ENCODE peak calls at places on chromosomes 3 and 15, in nine cellular contexts. Q is GM12891, I is COR-L47, Z is HTR-8/SVneo, J is natural killer cell, N is psoas muscle, U is Peyer's patch, R is NCI-H1417, G is NCI-H1105 treated with DMSO at 0.1 percent for 48 hours. D is an unnamed sample.
A peak's percentile ranks its signal among the peaks of the same experiment; 100 is the strongest.

GRCh38 chr3:190299969-190300368 is 22.3 kb downstream of the CLDN1 start:
- DNase-seq in U (no peak), I (no peak), Z (no peak), Q (no peak), G (no peak), R (no peak), N (no peak), J (no peak), D (no peak)

GRCh38 chr15:62847900-62848489 is 194.6 kb upstream of the TPM1 start:
- DNase-seq in Z (peak; percentile 62), N (peak; percentile 86), U (peak; percentile 83), J (peak; percentile 21), G (no peak), I (peak; percentile 39), Q (peak; percentile 32), R (peak; percentile 30), D (peak; percentile 53)

GRCh38 chr15:85718271-85718971 is 76.3 kb downstream of the KLHL25 start:
- DNase-seq in N (no peak), J (no peak), Z (no peak), Q (no peak), U (no peak), R (no peak), I (no peak), G (no peak), D (no peak)

GRCh38 chr3:185733980-185734724 is 90.7 kb downstream of the IGF2BP2 start:
- DNase-seq in U (peak; percentile 74), R (peak; percentile 87), G (peak; percentile 89), Z (peak; percentile 73), I (peak; percentile 61), J (no peak), N (no peak), Q (no peak), D (peak; percentile 84)

GRCh38 chr3:114178770-114179368 is at the start of gene DRD3:
- DNase-seq in G (no peak), R (no peak), Q (no peak), I (no peak), N (no peak), J (no peak), Z (no peak), U (no peak), D (peak; percentile 31)

GRCh38 chr3:61141697-61142096 is 109.6 kb downstream of the FHIT start:
- DNase-seq in N (no peak), U (no peak), R (no peak), Z (no peak), Q (no peak), J (no peak), I (no peak), G (no peak), D (no peak)

GRCh38 chr3:36944012-36944640 is 728 bp downstream of the TRANK1 start:
- DNase-seq in N (peak; percentile 74), R (peak; percentile 84), U (peak; percentile 73), Z (no peak), I (peak; percentile 20), J (peak; percentile 44), Q (peak; percentile 57), G (peak; percentile 28), D (peak; percentile 57)

GRCh38 chr3:100169186-100169585 is 54.9 kb upstream of the FILIP1L start:
- DNase-seq in R (peak; percentile 25), U (no peak), I (peak; percentile 21), Z (no peak), N (no peak), J (no peak), G (peak; percentile 4), Q (no peak), D (no peak)

GRCh38 chr3:73509812-73510211 is 114.9 kb downstream of the PDZRN3 start:
- DNase-seq in I (no peak), U (no peak), J (no peak), Z (no peak), R (no peak), Q (no peak), G (no peak), N (no peak), D (peak; percentile 51)

GRCh38 chr15:41561104-41561776 is 2.2 kb downstream of the TYRO3 start:
- DNase-seq in G (no peak), Q (no peak), Z (no peak), R (no peak), J (no peak), N (peak; percentile 40), U (no peak), I (no peak), D (no peak)

GRCh38 chr3:72379500-72380187 is 468.6 kb downstream of the SHQ1 start:
- DNase-seq in G (no peak), N (no peak), I (no peak), Z (no peak), R (peak; percentile 9), J (no peak), U (no peak), Q (no peak), D (peak; percentile 47)

GRCh38 chr15:63156708-63157065 is 590 bp downstream of the RPS27L start:
- DNase-seq in U (peak; percentile 79), R (no peak), N (no peak), Q (no peak), Z (no peak), I (no peak), J (no peak), G (peak; percentile 66), D (peak; percentile 46)

GRCh38 chr3:139421034-139421433 is 31.6 kb upstream of the COPB2 start:
- DNase-seq in J (no peak), R (no peak), I (peak; percentile 28), U (no peak), Z (no peak), G (peak; percentile 48), N (no peak), Q (no peak), D (no peak)

GRCh38 chr15:21267686-21268395 is 172.5 kb downstream of the POTEB3 start:
- DNase-seq in Z (no peak), I (no peak), R (no peak), Q (no peak), U (no peak), J (no peak), N (no peak), G (no peak), D (no peak)

GRCh38 chr3:123419156-123419849 is 29.6 kb downstream of the ADCY5 start:
- DNase-seq in I (no peak), U (no peak), Q (no peak), R (no peak), N (no peak), G (no peak), Z (no peak), J (no peak), D (no peak)

GRCh38 chr15:68700395-68701123 is 120.1 kb downstream of the ANP32A start:
- DNase-seq in J (no peak), U (no peak), R (peak; percentile 92), Z (no peak), N (peak; percentile 83), Q (no peak), G (peak; percentile 21), I (peak; percentile 73), D (peak; percentile 59)

GRCh38 chr3:34669490-34669889 is 871.1 kb downstream of the PDCD6IP start:
- DNase-seq in G (no peak), I (no peak), Q (no peak), Z (no peak), R (no peak), J (no peak), N (no peak), U (no peak), D (no peak)

GRCh38 chr3:52193059-52193458 is 4.9 kb upstream of the ALAS1 start:
- DNase-seq in Q (no peak), J (no peak), N (peak; percentile 89), R (no peak), Z (peak; percentile 75), G (no peak), U (peak; percentile 87), I (no peak), D (peak; percentile 70)

GRCh38 chr3:42213417-42213816 is 52.6 kb downstream of the CCK start:
- DNase-seq in Z (no peak), I (no peak), Q (peak; percentile 32), G (no peak), J (no peak), R (no peak), U (peak; percentile 79), N (no peak), D (no peak)

GRCh38 chr15:29800441-29801366 is 21.6 kb downstream of the TJP1 start:
- DNase-seq in G (no peak), R (peak; percentile 41), Q (no peak), N (no peak), I (no peak), Z (no peak), J (no peak), U (no peak), D (no peak)

GRCh38 chr15:59867436-59867835 is 136.7 kb upstream of the FOXB1 start:
- DNase-seq in Q (no peak), G (no peak), Z (no peak), J (no peak), R (no peak), U (no peak), N (no peak), I (no peak), D (no peak)

GRCh38 chr15:25250906-25251622 is 187.8 kb downstream of the UBE3A start:
- DNase-seq in Q (no peak), I (no peak), N (peak; percentile 34), Z (no peak), J (peak; percentile 9), R (no peak), U (no peak), G (no peak), D (no peak)

GRCh38 chr3:123584284-123584987 is 417 bp downstream of the HACD2 start:
- DNase-seq in R (no peak), J (no peak), U (peak; percentile 67), N (peak; percentile 78), Z (no peak), G (peak; percentile 67), Q (no peak), I (peak; percentile 67), D (no peak)

GRCh38 chr3:172288625-172289024 is 159.6 kb downstream of the GHSR start:
- DNase-seq in G (no peak), Q (no peak), Z (no peak), I (no peak), J (peak; percentile 20), N (no peak), U (no peak), R (no peak), D (no peak)

GRCh38 chr15:68207176-68207935 is 2.2 kb upstream of the CALML4 start:
- DNase-seq in Q (no peak), U (peak; percentile 43), J (no peak), N (no peak), G (no peak), Z (no peak), R (no peak), I (no peak), D (no peak)

GRCh38 chr15:74422723-74423442 is 10.9 kb downstream of the SEMA7A start:
- DNase-seq in N (no peak), J (no peak), G (no peak), R (no peak), I (no peak), U (peak; percentile 58), Z (peak; percentile 59), Q (no peak), D (peak; percentile 95)

GRCh38 chr3:194730369-194730768 is 44.7 kb downstream of the FAM43A start:
- DNase-seq in G (peak; percentile 94), J (no peak), I (peak; percentile 82), U (peak; percentile 71), Q (no peak), Z (no peak), R (peak; percentile 60), N (no peak), D (peak; percentile 28)

GRCh38 chr3:32414527-32415202 is 23.0 kb downstream of the CMTM7 start:
- DNase-seq in Z (peak; percentile 22), I (no peak), N (no peak), U (peak; percentile 83), Q (no peak), R (no peak), J (no peak), G (no peak), D (no peak)

GRCh38 chr3:125374996-125375941 is at the start of gene ZNF148:
- DNase-seq in R (peak; percentile 92), J (peak; percentile 89), I (peak; percentile 95), Z (peak; percentile 81), Q (peak; percentile 78), N (peak; percentile 95), G (peak; percentile 87), U (peak; percentile 95), D (peak; percentile 91)

GRCh38 chr3:42601898-42602581 is 1.6 kb downstream of the NKTR start:
- DNase-seq in N (no peak), G (no peak), Z (no peak), I (peak; percentile 5), R (peak; percentile 59), Q (no peak), U (no peak), J (no peak), D (no peak)

GRCh38 chr3:69231929-69232437 is 109.6 kb upstream of the LMOD3 start:
- DNase-seq in I (no peak), J (no peak), G (no peak), R (peak; percentile 59), Z (peak; percentile 73), Q (no peak), U (no peak), N (no peak), D (no peak)